ENCODE peak calls at places on chromosomes 3 and 15, in five cellular contexts. L is cardiac muscle cell, A is kidney glomerular epithelial cell, M is fibroblast of pulmonary artery, G is T1000. B is an unnamed sample.

GRCh38 chr15:99955181-99955525 is 221.9 kb upstream of the LYSMD4 start:
- DNase-seq in L (no peak), A (no peak), M (no peak), G (no peak), B (no peak)

GRCh38 chr15:25742008-25742407 is 121.1 kb downstream of the ATP10A start:
- DNase-seq in L (no peak), A (no peak), M (no peak), G (no peak), B (no peak)

GRCh38 chr3:132006605-132007204 is 28.1 kb downstream of the CPNE4 start:
- DNase-seq in L (peak; percentile 52), A (peak; percentile 44), M (peak; percentile 53), G (no peak), B (peak; percentile 33)

GRCh38 chr3:57110797-57111196 is 50.3 kb downstream of the SPATA12 start:
- DNase-seq in L (peak; percentile 25), A (no peak), M (no peak), G (no peak), B (no peak)

GRCh38 chr15:44710236-44711088 is 661 bp downstream of the PATL2 start:
- DNase-seq in L (no peak), A (no peak), M (peak; percentile 41), G (no peak), B (no peak)

GRCh38 chr3:135456182-135456790 is 509.2 kb upstream of the PPP2R3A start:
- DNase-seq in L (peak; percentile 48), A (no peak), M (no peak), G (no peak), B (no peak)

GRCh38 chr3:112304611-112305010 is 10.6 kb upstream of the SLC9C1 start:
- DNase-seq in L (peak; percentile 3), A (no peak), M (peak; percentile 26), G (no peak), B (no peak)

GRCh38 chr3:14142567-14143270 is 17.9 kb downstream of the TMEM43 start:
- DNase-seq in L (no peak), A (no peak), M (no peak), G (no peak), B (no peak)

GRCh38 chr3:101144080-101144479 is 150.9 kb upstream of the ABI3BP start:
- DNase-seq in L (no peak), A (no peak), M (no peak), G (no peak), B (no peak)

GRCh38 chr15:38266247-38266996 is 13.8 kb downstream of the SPRED1 start:
- DNase-seq in L (no peak), A (no peak), M (no peak), G (no peak), B (no peak)

GRCh38 chr3:193905541-193905940 is 230.4 kb upstream of the HES1 start:
- DNase-seq in L (no peak), A (no peak), M (no peak), G (no peak), B (no peak)

GRCh38 chr3:112773864-112774263 is 72.8 kb downstream of the CD200R1L start:
- DNase-seq in L (no peak), A (no peak), M (no peak), G (no peak), B (peak; percentile 88)

GRCh38 chr15:25947336-25948080 is 84.4 kb upstream of the ATP10A start:
- DNase-seq in L (peak; percentile 30), A (no peak), M (no peak), G (no peak), B (no peak)